ENCODE peak calls at places on chromosomes 11 and 22, in six cellular contexts. M is iPS DF 6.9; W is tibial nerve; O is neuronal stem cell; T is lower lobe of right lung; P is effector memory CD4-positive, alpha-beta T cell. G is an unnamed sample. For H3K4me1 and H3K9me3, the result is how much of the 10 kb centered on the place peaks cover.

GRCh38 chr11:45178890-45179663 is 32.6 kb downstream of the PRDM11 start:
- DNase-seq in O (no peak), M (no peak), P (no peak), T (no peak), W (no peak), G (no peak)

GRCh38 chr22:30694638-30695350 is at the start of gene OSBP2:
- DNase-seq in T (peak), O (peak), M (no peak), W (no peak), P (no peak), G (peak)

GRCh38 chr11:104907521-104908185 is 9.4 kb upstream of the CASP12 start:
- DNase-seq in P (no peak), W (no peak), O (no peak), M (no peak), T (no peak), G (no peak)

GRCh38 chr11:9138133-9138453 is 46.7 kb upstream of the SCUBE2 start:
- DNase-seq in M (no peak), O (no peak), T (no peak), W (no peak), P (no peak), G (no peak)

GRCh38 chr22:22836635-22837034 is 51.0 kb upstream of the IGLL5 start:
- DNase-seq in O (no peak), M (no peak), T (no peak), W (no peak), P (no peak), G (no peak)

GRCh38 chr11:74169736-74170458 is 905 bp downstream of the C2CD3 start:
- DNase-seq in T (no peak), O (no peak), M (no peak), W (no peak), P (no peak), G (no peak)

GRCh38 chr11:134014502-134014901 is 54.4 kb upstream of the JAM3 start:
- DNase-seq in W (no peak), M (no peak), O (no peak), T (no peak), P (no peak), G (peak)

GRCh38 chr11:111368285-111368560 is 10.9 kb downstream of the POU2AF1 start:
- DNase-seq in P (no peak), M (no peak), O (no peak), T (no peak), W (no peak), G (no peak)

GRCh38 chr11:120386318-120386717 is 50.1 kb downstream of the ARHGEF12 start:
- DNase-seq in M (no peak), O (no peak), P (no peak), W (no peak), T (no peak), G (no peak)

GRCh38 chr22:37749831-37750595 is 53.2 kb downstream of the TRIOBP start:
- DNase-seq in O (no peak), W (no peak), T (no peak), P (no peak), M (no peak), G (peak)

GRCh38 chr11:22792497-22792896 is 37.1 kb downstream of the SVIP start:
- DNase-seq in P (no peak), W (no peak), M (no peak), T (no peak), O (no peak), G (no peak)

GRCh38 chr11:104873252-104873651 is 25.0 kb downstream of the CASP12 start:
- DNase-seq in O (no peak), W (no peak), M (peak), T (no peak), P (no peak), G (no peak)

GRCh38 chr11:118435233-118435892 is 929 bp upstream of the KMT2A start:
- DNase-seq in M (peak), P (peak), W (no peak), T (peak), O (peak), G (peak)

GRCh38 chr22:37229805-37230672 is 14.0 kb downstream of the RAC2 start:
- DNase-seq in P (peak), O (no peak), M (no peak), T (peak), W (no peak), G (no peak)

GRCh38 chr11:126430581-126431320 is 75.3 kb downstream of the ST3GAL4 start:
- DNase-seq in M (no peak), T (no peak), P (no peak), O (no peak), W (no peak), G (peak)

GRCh38 chr11:59273008-59273841 is 60.5 kb upstream of the MPEG1 start:
- DNase-seq in P (no peak), O (no peak), M (no peak), W (no peak), T (no peak), G (no peak)

GRCh38 chr11:12547953-12548650 is 126.1 kb upstream of the TEAD1 start:
- DNase-seq in P (no peak), M (no peak), W (no peak), O (no peak), T (no peak), G (peak)

GRCh38 chr11:69892237-69892985 is 73.2 kb upstream of the FGF3 start:
- DNase-seq in O (no peak), M (peak), P (no peak), T (no peak), W (no peak), G (no peak)

GRCh38 chr11:11478687-11479086 is 125.6 kb upstream of the CSNK2A3 start:
- DNase-seq in M (peak), O (no peak), T (no peak), P (no peak), W (no peak), G (no peak)

GRCh38 chr22:35634981-35635540 is 13.2 kb upstream of the APOL6 start:
- DNase-seq in O (no peak), M (no peak), W (no peak), P (no peak), T (no peak), G (no peak)

GRCh38 chr22:41305646-41306045 is 4.3 kb downstream of the ZC3H7B start:
- DNase-seq in O (no peak), W (no peak), M (no peak), P (no peak), T (no peak), G (no peak)

GRCh38 chr11:123519055-123519796 is 89.2 kb downstream of the GRAMD1B start:
- DNase-seq in O (no peak), P (no peak), T (no peak), M (no peak), W (no peak), G (no peak)

DNA sequence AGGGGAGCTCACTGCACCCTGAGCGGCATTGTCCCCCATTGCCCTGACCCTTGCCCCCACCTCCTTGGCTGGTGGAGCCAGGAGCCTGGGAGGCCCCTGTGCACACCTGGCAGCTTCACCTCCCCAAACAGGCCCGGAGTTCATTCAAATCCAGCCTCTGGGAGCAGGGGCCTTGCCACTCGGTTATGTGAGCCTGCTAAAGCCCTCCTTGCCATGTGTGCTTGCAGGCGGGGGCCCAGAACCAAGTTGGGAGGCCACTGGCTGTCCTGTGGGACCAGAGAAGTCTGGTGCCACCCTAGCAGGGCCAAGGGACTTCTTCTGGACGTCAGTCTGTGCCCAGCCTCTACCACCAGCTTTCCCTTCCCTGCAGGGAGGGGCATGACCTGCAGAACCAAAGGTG is 48.9 kb downstream of the NFAM1 start:
- DNase-seq in T (no peak), O (no peak), P (no peak), W (no peak), M (no peak), G (no peak)
- H3K4me1 ChIP-seq in T (under half), O (under half), P (under half), W (under half), M (under half), G (under half)

GRCh38 chr11:125167292-125167953 is 2.9 kb downstream of the PKNOX2 start:
- DNase-seq in O (peak), M (no peak), T (no peak), W (no peak), P (no peak), G (peak)
- H3K4me3 ChIP-seq in O (peak), M (peak), T (peak), W (peak), P (no peak), G (peak)

DNA sequence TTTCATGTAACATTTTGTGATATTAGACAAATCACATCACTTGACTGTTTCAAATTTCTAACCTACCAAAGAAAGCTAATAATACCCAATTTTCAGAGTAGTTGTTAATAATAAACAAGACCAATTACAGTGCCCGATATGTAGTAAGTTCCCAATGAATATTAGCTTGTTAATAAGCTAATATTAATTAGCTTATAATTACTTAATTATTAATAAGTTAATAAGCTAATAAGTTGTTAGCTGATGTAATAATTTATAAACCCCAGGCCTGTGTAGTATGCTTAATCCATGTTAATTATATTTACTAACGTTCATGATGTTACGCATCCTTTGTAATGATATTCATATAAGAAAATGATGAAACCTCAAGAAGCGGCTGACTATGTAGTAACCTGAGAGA is 643.8 kb upstream of the KIRREL3 start:
- DNase-seq in W (no peak), M (no peak), P (no peak), O (no peak), T (no peak), G (no peak)
- H3K9me3 ChIP-seq in W (under half), M (under half), P (under half), O (under half), T (under half), G (under half)

GRCh38 chr11:76767659-76768058 is 15.5 kb upstream of the TSKU start:
- DNase-seq in P (no peak), T (no peak), M (no peak), W (no peak), O (no peak), G (no peak)

GRCh38 chr11:76769645-76770586 is 13.2 kb upstream of the TSKU start:
- DNase-seq in M (no peak), O (no peak), T (no peak), W (no peak), P (no peak), G (no peak)

GRCh38 chr11:76770642-76771445 is 12.3 kb upstream of the TSKU start:
- DNase-seq in O (no peak), T (no peak), W (peak), M (no peak), P (no peak), G (peak)

GRCh38 chr11:76768091-76769047 is 14.8 kb upstream of the TSKU start:
- DNase-seq in W (no peak), P (peak), M (no peak), O (no peak), T (peak), G (peak)

GRCh38 chr11:76769071-76769560 is 14.0 kb upstream of the TSKU start:
- DNase-seq in T (no peak), M (no peak), P (no peak), O (no peak), W (no peak), G (no peak)
- H3K4me1 ChIP-seq in T (half or more), M (under half), P (under half), O (under half), W (half or more), G (under half)

DNA sequence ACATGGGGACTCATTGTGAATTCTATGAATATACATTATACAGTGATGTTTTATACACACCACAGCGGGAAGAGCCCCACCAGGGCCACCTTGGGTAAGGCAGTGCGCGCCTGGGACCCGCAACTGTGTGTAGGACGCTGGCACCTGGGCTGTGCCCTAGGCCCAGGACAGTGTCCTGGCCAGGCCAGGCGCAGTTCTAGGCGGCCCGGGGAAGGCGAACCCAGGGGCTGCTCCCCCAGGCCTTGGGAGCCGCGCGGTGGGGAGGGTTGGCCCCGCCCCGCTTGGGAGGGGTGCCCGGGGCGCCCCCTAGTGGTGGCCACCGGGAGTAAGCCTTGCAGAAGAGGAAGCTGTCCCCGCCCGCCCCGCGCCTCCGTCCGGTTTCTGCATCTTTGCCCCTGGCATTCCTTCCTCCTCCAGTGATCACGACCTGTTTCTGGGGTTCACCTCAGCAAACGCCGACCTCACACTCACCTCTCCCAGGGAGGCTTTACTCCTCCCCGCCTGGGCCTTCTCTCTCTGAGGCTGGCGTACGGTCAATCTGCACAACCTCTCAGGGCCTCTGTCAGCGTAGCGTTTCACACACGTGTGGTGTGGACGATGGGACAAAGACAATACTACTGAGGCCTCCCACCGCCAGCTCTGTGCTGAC is 9.5 kb upstream of the EHD1 start:
- DNase-seq in O (peak), P (peak), M (peak), T (peak), W (peak), G (peak)
- H3K4me3 ChIP-seq in O (no peak), P (peak), M (peak), T (peak), W (peak), G (no peak)

DNA sequence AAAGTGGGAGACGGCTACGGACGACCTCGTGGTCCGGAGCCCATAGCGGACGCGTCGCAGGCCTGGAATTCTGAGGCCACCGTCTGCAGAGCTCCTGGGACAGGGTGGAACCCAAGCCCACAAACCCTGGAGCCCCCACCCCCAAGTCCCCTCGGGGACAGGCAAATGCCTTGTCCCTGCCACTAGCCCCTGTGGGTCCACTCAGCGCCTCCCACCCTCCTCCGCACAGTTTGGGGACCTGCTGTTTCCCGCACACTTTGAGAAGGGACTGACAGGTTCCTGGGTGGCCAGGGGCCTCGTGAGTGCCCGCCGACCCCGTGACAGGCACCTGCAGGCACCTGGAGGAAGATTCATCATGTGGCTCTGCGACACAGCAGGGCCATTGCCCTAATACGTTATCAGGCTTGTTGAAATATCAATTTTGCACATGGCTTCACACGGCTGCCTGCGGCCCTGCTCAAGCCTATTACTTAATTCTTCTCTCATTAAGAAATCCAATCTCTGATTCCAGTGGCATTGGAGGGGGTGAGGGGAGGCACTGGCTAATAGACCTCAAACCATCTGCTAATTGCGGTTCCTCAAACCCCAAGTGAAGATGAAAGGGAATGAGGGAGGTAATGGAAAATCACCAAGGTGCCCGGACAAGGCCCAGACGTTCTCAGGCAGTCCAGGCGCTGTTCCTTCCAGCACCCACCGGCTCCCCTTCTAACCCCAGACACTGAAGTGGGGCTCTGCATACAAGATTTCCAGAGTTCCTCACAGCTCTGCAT is 672.4 kb downstream of the BRD1 start:
- DNase-seq in W (peak), P (no peak), O (no peak), M (no peak), T (no peak), G (no peak)
- H3K9me3 ChIP-seq in W (under half), P (under half), O (under half), M (under half), T (under half), G (under half)